ENCODE peak calls at places on chromosomes 12 and 14, in seven cellular contexts. One of them, this sample, is unnamed.

GRCh38 chr12:117166107-117166506 is 24.2 kb downstream of the FBXO21 start:
- DNase-seq in CD4-positive, alpha-beta T cell: no peak
- DNase-seq in neuronal stem cell: no peak
- DNase-seq in pancreas: no peak
- DNase-seq in NCI-H2029: no peak
- DNase-seq in progenitor cell of endocrine pancreas: no peak
- DNase-seq in AG09309: no peak
- DNase-seq in this sample: no peak

GRCh38 chr12:42556917-42557316 is 32.6 kb downstream of the PRICKLE1 start:
- DNase-seq in CD4-positive, alpha-beta T cell: no peak
- DNase-seq in neuronal stem cell: no peak
- DNase-seq in pancreas: no peak
- DNase-seq in NCI-H2029: no peak
- DNase-seq in progenitor cell of endocrine pancreas: no peak
- DNase-seq in AG09309: no peak
- DNase-seq in this sample: no peak

GRCh38 chr14:71834308-71835204 is 97.7 kb upstream of the RGS6 start:
- DNase-seq in CD4-positive, alpha-beta T cell: no peak
- DNase-seq in neuronal stem cell: no peak
- DNase-seq in pancreas: no peak
- DNase-seq in NCI-H2029: no peak
- DNase-seq in progenitor cell of endocrine pancreas: no peak
- DNase-seq in AG09309: no peak
- DNase-seq in this sample: no peak

GRCh38 chr14:46325157-46325556 is 326.4 kb downstream of the RPL10L start:
- DNase-seq in CD4-positive, alpha-beta T cell: no peak
- DNase-seq in neuronal stem cell: no peak
- DNase-seq in pancreas: no peak
- DNase-seq in NCI-H2029: no peak
- DNase-seq in progenitor cell of endocrine pancreas: no peak
- DNase-seq in AG09309: no peak
- DNase-seq in this sample: no peak

GRCh38 chr14:100686858-100687257 is 39.8 kb upstream of the DLK1 start:
- DNase-seq in CD4-positive, alpha-beta T cell: no peak
- DNase-seq in neuronal stem cell: no peak
- DNase-seq in pancreas: no peak
- DNase-seq in NCI-H2029: no peak
- DNase-seq in progenitor cell of endocrine pancreas: no peak
- DNase-seq in AG09309: no peak
- DNase-seq in this sample: no peak

GRCh38 chr12:14239350-14239934 is 126.0 kb upstream of the ATF7IP start:
- DNase-seq in CD4-positive, alpha-beta T cell: no peak
- DNase-seq in neuronal stem cell: no peak
- DNase-seq in pancreas: no peak
- DNase-seq in NCI-H2029: no peak
- DNase-seq in progenitor cell of endocrine pancreas: no peak
- DNase-seq in AG09309: no peak
- DNase-seq in this sample: no peak

GRCh38 chr12:51374346-51374745 is 16.9 kb downstream of the GALNT6 start:
- DNase-seq in CD4-positive, alpha-beta T cell: no peak
- DNase-seq in neuronal stem cell: no peak
- DNase-seq in pancreas: no peak
- DNase-seq in NCI-H2029: no peak
- DNase-seq in progenitor cell of endocrine pancreas: no peak
- DNase-seq in AG09309: no peak
- DNase-seq in this sample: no peak

GRCh38 chr12:3777206-3777809 is 24.4 kb upstream of the CRACR2A start:
- DNase-seq in CD4-positive, alpha-beta T cell: no peak
- DNase-seq in neuronal stem cell: peak
- DNase-seq in pancreas: no peak
- DNase-seq in NCI-H2029: peak
- DNase-seq in progenitor cell of endocrine pancreas: no peak
- DNase-seq in AG09309: no peak
- DNase-seq in this sample: no peak

GRCh38 chr14:58663494-58664111 is 25.8 kb downstream of the DACT1 start:
- DNase-seq in CD4-positive, alpha-beta T cell: no peak
- DNase-seq in neuronal stem cell: no peak
- DNase-seq in pancreas: no peak
- DNase-seq in NCI-H2029: peak
- DNase-seq in progenitor cell of endocrine pancreas: no peak
- DNase-seq in AG09309: peak
- DNase-seq in this sample: no peak

GRCh38 chr14:58398895-58399294 is 3.2 kb downstream of the TOMM20L start:
- DNase-seq in CD4-positive, alpha-beta T cell: no peak
- DNase-seq in neuronal stem cell: no peak
- DNase-seq in pancreas: no peak
- DNase-seq in NCI-H2029: no peak
- DNase-seq in progenitor cell of endocrine pancreas: no peak
- DNase-seq in AG09309: no peak
- DNase-seq in this sample: no peak

GRCh38 chr12:104952816-104953215 is 5.3 kb downstream of the SLC41A2 start:
- DNase-seq in CD4-positive, alpha-beta T cell: no peak
- DNase-seq in neuronal stem cell: no peak
- DNase-seq in pancreas: no peak
- DNase-seq in NCI-H2029: no peak
- DNase-seq in progenitor cell of endocrine pancreas: no peak
- DNase-seq in AG09309: no peak
- DNase-seq in this sample: no peak

GRCh38 chr14:52267501-52268190 is at the start of gene PTGDR:
- DNase-seq in CD4-positive, alpha-beta T cell: peak
- DNase-seq in neuronal stem cell: peak
- DNase-seq in pancreas: peak
- DNase-seq in NCI-H2029: no peak
- DNase-seq in progenitor cell of endocrine pancreas: peak
- DNase-seq in AG09309: no peak
- DNase-seq in this sample: no peak

GRCh38 chr12:87847147-87847546 is 182.1 kb downstream of the C12orf50 start:
- DNase-seq in CD4-positive, alpha-beta T cell: no peak
- DNase-seq in neuronal stem cell: no peak
- DNase-seq in pancreas: no peak
- DNase-seq in NCI-H2029: no peak
- DNase-seq in progenitor cell of endocrine pancreas: no peak
- DNase-seq in AG09309: no peak
- DNase-seq in this sample: no peak

GRCh38 chr14:35261774-35262173 is 30.4 kb upstream of the PSMA6 start:
- DNase-seq in CD4-positive, alpha-beta T cell: no peak
- DNase-seq in neuronal stem cell: no peak
- DNase-seq in pancreas: no peak
- DNase-seq in NCI-H2029: no peak
- DNase-seq in progenitor cell of endocrine pancreas: no peak
- DNase-seq in AG09309: no peak
- DNase-seq in this sample: no peak

GRCh38 chr12:11877869-11878780 is 192.6 kb upstream of the BCL2L14 start:
- DNase-seq in CD4-positive, alpha-beta T cell: no peak
- DNase-seq in neuronal stem cell: no peak
- DNase-seq in pancreas: no peak
- DNase-seq in NCI-H2029: peak
- DNase-seq in progenitor cell of endocrine pancreas: no peak
- DNase-seq in AG09309: peak
- DNase-seq in this sample: no peak

GRCh38 chr14:50045039-50045711 is 71.2 kb downstream of the VCPKMT start:
- DNase-seq in CD4-positive, alpha-beta T cell: peak
- DNase-seq in neuronal stem cell: no peak
- DNase-seq in pancreas: peak
- DNase-seq in NCI-H2029: no peak
- DNase-seq in progenitor cell of endocrine pancreas: no peak
- DNase-seq in AG09309: peak
- DNase-seq in this sample: peak

GRCh38 chr12:130839770-130840355 is 813 bp upstream of the STX2 start:
- DNase-seq in CD4-positive, alpha-beta T cell: no peak
- DNase-seq in neuronal stem cell: no peak
- DNase-seq in pancreas: no peak
- DNase-seq in NCI-H2029: no peak
- DNase-seq in progenitor cell of endocrine pancreas: no peak
- DNase-seq in AG09309: no peak
- DNase-seq in this sample: no peak

GRCh38 chr14:74941676-74942097 is 13.7 kb downstream of the PGF start:
- DNase-seq in CD4-positive, alpha-beta T cell: peak
- DNase-seq in neuronal stem cell: no peak
- DNase-seq in pancreas: no peak
- DNase-seq in NCI-H2029: no peak
- DNase-seq in progenitor cell of endocrine pancreas: no peak
- DNase-seq in AG09309: no peak
- DNase-seq in this sample: no peak

GRCh38 chr12:83664650-83665049 is 977.9 kb downstream of the TMTC2 start:
- DNase-seq in CD4-positive, alpha-beta T cell: no peak
- DNase-seq in neuronal stem cell: no peak
- DNase-seq in pancreas: no peak
- DNase-seq in NCI-H2029: no peak
- DNase-seq in progenitor cell of endocrine pancreas: no peak
- DNase-seq in AG09309: no peak
- DNase-seq in this sample: no peak

GRCh38 chr12:104792570-104792969 is 165.5 kb downstream of the SLC41A2 start:
- DNase-seq in CD4-positive, alpha-beta T cell: no peak
- DNase-seq in neuronal stem cell: no peak
- DNase-seq in pancreas: no peak
- DNase-seq in NCI-H2029: no peak
- DNase-seq in progenitor cell of endocrine pancreas: no peak
- DNase-seq in AG09309: peak
- DNase-seq in this sample: no peak

GRCh38 chr14:104202259-104203070 is 64.1 kb downstream of the KIF26A start:
- DNase-seq in CD4-positive, alpha-beta T cell: no peak
- DNase-seq in neuronal stem cell: no peak
- DNase-seq in pancreas: peak
- DNase-seq in NCI-H2029: peak
- DNase-seq in progenitor cell of endocrine pancreas: no peak
- DNase-seq in AG09309: no peak
- DNase-seq in this sample: no peak

GRCh38 chr14:104981699-104982541 is 3.7 kb upstream of the CLBA1 start:
- DNase-seq in CD4-positive, alpha-beta T cell: no peak
- DNase-seq in neuronal stem cell: no peak
- DNase-seq in pancreas: peak
- DNase-seq in NCI-H2029: no peak
- DNase-seq in progenitor cell of endocrine pancreas: no peak
- DNase-seq in AG09309: no peak
- DNase-seq in this sample: no peak

GRCh38 chr14:23827100-23827892 is 126.3 kb upstream of the DHRS4 start:
- DNase-seq in CD4-positive, alpha-beta T cell: no peak
- DNase-seq in neuronal stem cell: no peak
- DNase-seq in pancreas: no peak
- DNase-seq in NCI-H2029: no peak
- DNase-seq in progenitor cell of endocrine pancreas: no peak
- DNase-seq in AG09309: no peak
- DNase-seq in this sample: no peak